ENCODE peak calls at places on chromosome 3, in nine cellular contexts. E, Q, X, L, I, M, T, U and J are unnamed samples.

GRCh38 chr3:2597615-2598014 is 498.9 kb downstream of the CNTN4 start:
- DNase-seq in E (no peak), Q (no peak), X (no peak), L (no peak), I (no peak), M (no peak), T (no peak), U (no peak), J (no peak)

GRCh38 chr3:111668912-111669488 is 73.9 kb upstream of the ZBED2 start:
- DNase-seq in E (no peak), Q (no peak), X (peak), L (no peak), I (no peak), M (peak), T (peak), U (no peak), J (peak)

GRCh38 chr3:71389911-71390573 is 193.5 kb downstream of the FOXP1 start:
- DNase-seq in E (peak), Q (peak), X (no peak), L (no peak), I (no peak), M (no peak), T (peak), U (peak), J (peak)

GRCh38 chr3:33006081-33006480 is 54.6 kb downstream of the CCR4 start:
- DNase-seq in E (peak), Q (no peak), X (no peak), L (no peak), I (no peak), M (no peak), T (no peak), U (no peak), J (no peak)

GRCh38 chr3:51696954-51697353 is 9.9 kb upstream of the GRM2 start:
- DNase-seq in E (no peak), Q (no peak), X (no peak), L (no peak), I (no peak), M (no peak), T (no peak), U (no peak), J (no peak)

GRCh38 chr3:190840146-190840545 is 22.3 kb downstream of the GMNC start:
- DNase-seq in E (no peak), Q (no peak), X (no peak), L (no peak), I (no peak), M (no peak), T (no peak), U (no peak), J (no peak)

GRCh38 chr3:14016900-14017475 is 107.7 kb downstream of the CHCHD4 start:
- DNase-seq in E (no peak), Q (no peak), X (no peak), L (no peak), I (no peak), M (no peak), T (no peak), U (no peak), J (no peak)

GRCh38 chr3:84439476-84439875 is 519.3 kb upstream of the CADM2 start:
- DNase-seq in E (no peak), Q (no peak), X (no peak), L (no peak), I (no peak), M (no peak), T (no peak), U (no peak), J (no peak)

GRCh38 chr3:36991923-36992805 is 767 bp downstream of the EPM2AIP1 start:
- DNase-seq in E (no peak), Q (peak), X (no peak), L (no peak), I (peak), M (peak), T (peak), U (peak), J (no peak)